ENCODE peak calls at places on chromosome 21, in five cellular contexts. A is Daoy; N is stimulated activated CD4-positive, alpha-beta T cell treated with anti-CD3 and anti-CD28 coated beads, Interleukin-4, amount 100 ng/mL, for 48 hours; J is fibroblast of mammary gland; H is NAMALWA. X is an unnamed sample.

GRCh38 chr21:30340714-30341573 is 3.5 kb upstream of the KRTAP27-1 start:
- DNase-seq in A (peak), N (peak), J (peak), H (peak), X (peak)

GRCh38 chr21:45999581-46000181 is 18.1 kb downstream of the COL6A1 start:
- DNase-seq in A (no peak), N (no peak), J (no peak), H (no peak), X (no peak)

GRCh38 chr21:40151611-40152010 is 284.4 kb downstream of the PCP4 start:
- DNase-seq in A (no peak), N (no peak), J (no peak), H (no peak), X (no peak)

GRCh38 chr21:36854391-36854790 is 112.1 kb downstream of the HLCS start:
- DNase-seq in A (peak), N (no peak), J (peak), H (peak), X (no peak)

GRCh38 chr21:24428539-24429186 is 1178.6 kb downstream of the MRPL39 start:
- DNase-seq in A (no peak), N (no peak), J (no peak), H (no peak), X (no peak)

GRCh38 chr21:45078877-45079281 is 4.5 kb downstream of the ADARB1 start:
- DNase-seq in A (peak), N (peak), J (peak), H (no peak), X (peak)

GRCh38 chr21:17391811-17392340 is 121.0 kb upstream of the CXADR start:
- DNase-seq in A (no peak), N (no peak), J (no peak), H (no peak), X (no peak)

GRCh38 chr21:16330340-16331319 is 600.8 kb downstream of the USP25 start:
- DNase-seq in A (peak), N (no peak), J (peak), H (peak), X (no peak)

GRCh38 chr21:27636671-27637070 is 669.8 kb upstream of the ADAMTS5 start:
- DNase-seq in A (no peak), N (no peak), J (no peak), H (no peak), X (no peak)

GRCh38 chr21:16587141-16587570 is 857.4 kb downstream of the USP25 start:
- DNase-seq in A (peak), N (no peak), J (peak), H (no peak), X (no peak)

GRCh38 chr21:15741510-15741909 is 11.7 kb downstream of the USP25 start:
- DNase-seq in A (peak), N (no peak), J (peak), H (no peak), X (no peak)

GRCh38 chr21:38752051-38752505 is 53.7 kb upstream of the ETS2 start:
- DNase-seq in A (no peak), N (no peak), J (no peak), H (no peak), X (no peak)

GRCh38 chr21:42317826-42318746 is 2.9 kb upstream of the TFF3 start:
- DNase-seq in A (no peak), N (no peak), J (no peak), H (no peak), X (no peak)